ENCODE peak calls at places on chromosomes 12 and 14, in six cellular contexts. A is mesenchymal stem cell, Z is neuronal stem cell, T is mesendoderm, D is H9, Q is H1. S is an unnamed sample.

GRCh38 chr12:124456652-124457152 is 110.7 kb downstream of the NCOR2 start:
- DNase-seq in D (no peak), A (no peak), Q (no peak), T (no peak), Z (no peak), S (no peak)

GRCh38 chr12:6839482-6840201 is 1.1 kb upstream of the GNB3 start:
- DNase-seq in D (peak), Z (no peak), A (no peak), Q (no peak), T (peak), S (no peak)

GRCh38 chr12:101935769-101936741 is 58.7 kb downstream of the DRAM1 start:
- DNase-seq in Q (no peak), A (peak), T (peak), D (no peak), Z (no peak), S (peak)

GRCh38 chr12:56529656-56530055 is 8.0 kb downstream of the RBMS2 start:
- DNase-seq in D (no peak), Q (no peak), A (no peak), T (no peak), Z (no peak), S (no peak)

GRCh38 chr12:12726543-12727093 is 9.4 kb downstream of the CDKN1B start:
- DNase-seq in D (no peak), Z (no peak), Q (no peak), T (no peak), A (peak), S (peak)

GRCh38 chr12:104357431-104357952 is 54.0 kb downstream of the EID3 start:
- DNase-seq in T (peak), Q (no peak), D (peak), A (peak), Z (no peak), S (peak)

GRCh38 chr12:120012067-120012621 is 23.1 kb downstream of the BICDL1 start:
- DNase-seq in A (peak), D (peak), T (peak), Z (peak), Q (no peak), S (peak)

GRCh38 chr12:130354407-130354806 is 16.7 kb downstream of the PIWIL1 start:
- DNase-seq in Q (no peak), D (no peak), Z (no peak), A (no peak), T (peak), S (no peak)

DNA sequence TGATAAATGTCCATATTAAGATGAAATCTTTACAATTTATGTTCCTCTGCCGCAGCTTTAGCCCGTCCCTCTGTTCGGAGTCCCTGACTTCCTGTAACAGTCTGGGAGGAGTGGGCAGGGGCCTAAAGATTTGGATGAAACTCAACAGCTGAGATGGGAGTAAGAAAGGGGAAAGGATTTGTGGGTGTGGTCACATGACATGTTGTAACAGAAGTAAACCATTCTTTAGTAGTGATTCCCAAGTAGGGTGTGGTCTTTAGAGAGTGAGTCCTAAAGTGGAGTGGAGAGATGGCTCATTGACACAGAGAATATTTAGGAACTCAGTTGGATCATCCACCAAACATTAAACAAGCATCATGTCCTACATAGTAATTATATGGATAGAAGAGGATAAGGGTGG is 12.9 kb downstream of the TMEM117 start:
- DNase-seq in Q (no peak), A (no peak), T (no peak), D (no peak), Z (no peak), S (no peak)
- H2BK15ac ChIP-seq in Q (no peak), A (no peak), T (no peak), D (no peak), Z (no peak), S (no peak)

DNA sequence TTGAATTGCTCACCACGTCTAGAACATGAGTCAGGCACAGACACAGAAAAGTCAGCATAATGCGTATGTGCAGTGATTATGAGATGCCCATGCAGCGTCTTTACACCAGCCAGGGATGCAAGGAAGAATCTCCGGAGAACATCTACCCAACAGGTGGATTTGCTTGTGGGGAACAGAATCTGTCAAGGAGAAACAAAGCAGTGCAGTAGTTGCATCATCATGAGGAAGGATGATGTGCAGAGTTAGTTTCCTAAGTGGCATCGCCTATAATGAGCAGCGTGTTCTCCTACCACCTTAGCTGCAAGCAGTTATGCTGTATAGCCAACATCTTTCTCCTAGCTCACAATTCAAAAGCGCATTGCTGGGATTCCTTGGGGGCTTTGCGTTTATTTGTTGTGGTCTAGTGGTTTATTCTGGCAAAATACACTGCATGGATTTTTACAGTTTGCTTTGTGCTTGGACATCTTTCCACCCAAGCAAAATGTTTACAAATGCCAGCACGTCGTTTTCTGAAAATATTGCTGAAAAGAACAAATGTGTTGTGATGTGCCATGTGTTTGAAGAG is 233.0 kb downstream of the RGS6 start:
- DNase-seq in D (no peak), A (no peak), Q (no peak), T (no peak), Z (no peak), S (no peak)
- H3K4ac ChIP-seq in D (no peak), A (no peak), Q (no peak), T (no peak), Z (no peak), S (no peak)

GRCh38 chr14:39085933-39086332 is 17.1 kb downstream of the SEC23A start:
- DNase-seq in D (no peak), T (peak), Q (no peak), Z (no peak), A (no peak), S (peak)
- H2BK15ac ChIP-seq in D (no peak), T (no peak), Q (no peak), Z (no peak), A (no peak), S (no peak)

GRCh38 chr14:101373690-101374295 is 187.5 kb upstream of the DIO3 start:
- DNase-seq in A (no peak), T (no peak), D (no peak), Z (no peak), Q (no peak), S (no peak)
- H3K4ac ChIP-seq in A (no peak), T (no peak), D (no peak), Z (no peak), Q (no peak), S (no peak)

GRCh38 chr14:101323111-101323510 is 238.2 kb upstream of the DIO3 start:
- DNase-seq in Z (no peak), Q (no peak), D (no peak), A (no peak), T (no peak), S (no peak)

GRCh38 chr14:101318271-101318670 is 243.0 kb upstream of the DIO3 start:
- DNase-seq in Q (peak), D (no peak), A (no peak), T (peak), Z (no peak), S (no peak)

GRCh38 chr14:101315802-101316296 is 245.4 kb upstream of the DIO3 start:
- DNase-seq in T (peak), D (no peak), Z (no peak), Q (peak), A (no peak), S (no peak)

GRCh38 chr14:101322223-101322622 is 239.1 kb upstream of the DIO3 start:
- DNase-seq in D (no peak), T (no peak), Z (no peak), Q (peak), A (no peak), S (no peak)

DNA sequence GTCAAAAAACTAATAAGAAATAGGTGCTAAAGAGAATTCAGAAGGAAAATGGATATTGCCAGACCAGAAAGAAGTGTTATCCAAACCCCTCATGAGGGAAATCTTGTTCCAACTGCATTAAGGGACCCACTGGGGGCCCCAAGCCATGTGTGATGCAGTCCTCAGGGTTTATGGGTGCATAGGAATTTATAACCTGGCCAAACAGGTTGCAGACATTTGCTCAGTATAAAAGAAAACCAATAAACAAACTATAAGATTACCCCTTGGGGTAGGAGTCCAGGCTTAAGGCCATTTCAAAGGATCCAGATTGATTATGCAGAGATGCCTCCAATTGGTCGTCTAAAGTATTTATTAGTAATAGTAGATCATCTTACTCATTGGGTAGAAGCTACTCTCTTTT is 240.9 kb upstream of the DIO3 start:
- DNase-seq in D (no peak), Q (peak), Z (no peak), A (no peak), T (no peak), S (no peak)
- H2BK15ac ChIP-seq in D (no peak), Q (no peak), Z (no peak), A (no peak), T (no peak), S (no peak)

GRCh38 chr12:131949431-131950181 is at the start of gene EP400:
- DNase-seq in A (peak), D (peak), T (peak), Q (peak), Z (peak), S (peak)
- H3K4ac ChIP-seq in A (peak), D (no peak), T (peak), Q (peak), Z (peak), S (peak)

GRCh38 chr14:74599946-74600345 is 12.1 kb downstream of the LTBP2 start:
- DNase-seq in Q (no peak), D (no peak), Z (no peak), T (no peak), A (no peak), S (no peak)
- H2BK15ac ChIP-seq in Q (no peak), D (no peak), Z (no peak), T (no peak), A (peak), S (peak)

GRCh38 chr12:122523846-122524718 is 2.7 kb downstream of the RSRC2 start:
- DNase-seq in T (no peak), Z (no peak), Q (no peak), A (peak), D (no peak), S (peak)
- H3K4ac ChIP-seq in T (no peak), Z (no peak), Q (no peak), A (no peak), D (no peak), S (no peak)

GRCh38 chr12:88865537-88865936 is 285.3 kb upstream of the KITLG start:
- DNase-seq in Z (no peak), Q (no peak), D (no peak), T (no peak), A (no peak), S (no peak)
- H2BK15ac ChIP-seq in Z (no peak), Q (no peak), D (no peak), T (no peak), A (no peak), S (no peak)

GRCh38 chr12:89085421-89085820 is 266.9 kb downstream of the DUSP6 start:
- DNase-seq in Q (no peak), T (peak), Z (no peak), A (no peak), D (peak), S (no peak)

GRCh38 chr12:89087876-89088275 is 264.4 kb downstream of the DUSP6 start:
- DNase-seq in Z (peak), T (peak), D (peak), Q (no peak), A (no peak), S (no peak)

GRCh38 chr12:89084751-89085150 is 267.6 kb downstream of the DUSP6 start:
- DNase-seq in A (peak), D (no peak), Q (no peak), Z (no peak), T (no peak), S (peak)

GRCh38 chr12:89083491-89083890 is 268.8 kb downstream of the DUSP6 start:
- DNase-seq in D (no peak), Z (no peak), A (no peak), Q (no peak), T (no peak), S (no peak)

GRCh38 chr12:89087149-89087834 is 265.0 kb downstream of the DUSP6 start:
- DNase-seq in T (peak), D (no peak), A (no peak), Q (no peak), Z (no peak), S (no peak)
- H3K4ac ChIP-seq in T (peak), D (no peak), A (no peak), Q (no peak), Z (no peak), S (no peak)

S was measured in IMR-90.